ENCODE peak calls at places on chromosomes 6 and 20, in six cellular contexts. K is pancreas, H is breast epithelium, D is endodermal cell, L is neural progenitor cell, B is MM.1S. W is an unnamed sample.

GRCh38 chr20:48283470-48284110 is 498.3 kb upstream of the SULF2 start:
- DNase-seq in K (peak; percentile 45), H (peak; percentile 72), D (no peak), L (no peak), B (no peak), W (peak; percentile 68)

GRCh38 chr6:167571550-167571949 is 246.7 kb downstream of the TTLL2 start:
- DNase-seq in K (no peak), H (peak; percentile 24), D (peak; percentile 35), L (no peak), B (no peak), W (no peak)

GRCh38 chr6:130947464-130947863 is 115.6 kb downstream of the EPB41L2 start:
- DNase-seq in K (no peak), H (no peak), D (no peak), L (no peak), B (no peak), W (no peak)

GRCh38 chr20:12594410-12595130 is 414.2 kb upstream of the SPTLC3 start:
- DNase-seq in K (no peak), H (no peak), D (no peak), L (no peak), B (no peak), W (no peak)

GRCh38 chr6:121682666-121683065 is 247.2 kb downstream of the GJA1 start:
- DNase-seq in K (no peak), H (no peak), D (no peak), L (no peak), B (no peak), W (no peak)

GRCh38 chr20:50788045-50788867 is 6.6 kb upstream of the BCAS4 start:
- DNase-seq in K (no peak), H (no peak), D (peak; percentile 56), L (no peak), B (no peak), W (no peak)

GRCh38 chr6:20092071-20092566 is 120.2 kb downstream of the MBOAT1 start:
- DNase-seq in K (no peak), H (no peak), D (no peak), L (peak; percentile 58), B (peak; percentile 23), W (no peak)

GRCh38 chr6:157884756-157885155 is 61.7 kb downstream of the SNX9 start:
- DNase-seq in K (no peak), H (no peak), D (no peak), L (no peak), B (no peak), W (no peak)

GRCh38 chr20:9514072-9514460 is 324 bp upstream of the LAMP5 start:
- DNase-seq in K (no peak), H (no peak), D (no peak), L (peak; percentile 31), B (no peak), W (no peak)

GRCh38 chr6:64685401-64685800 is 1021.6 kb downstream of the EYS start:
- DNase-seq in K (no peak), H (no peak), D (no peak), L (no peak), B (no peak), W (no peak)

GRCh38 chr6:593139-593906 is 63.6 kb downstream of the HUS1B start:
- DNase-seq in K (no peak), H (no peak), D (peak; percentile 73), L (peak; percentile 76), B (peak; percentile 70), W (no peak)

GRCh38 chr20:23456416-23456815 is 3.7 kb upstream of the CST11 start:
- DNase-seq in K (no peak), H (no peak), D (no peak), L (no peak), B (no peak), W (no peak)

GRCh38 chr20:10982692-10983091 is 308.9 kb upstream of the JAG1 start:
- DNase-seq in K (no peak), H (no peak), D (peak; percentile 72), L (no peak), B (no peak), W (no peak)

GRCh38 chr6:142867355-142867801 is 77.6 kb downstream of the HIVEP2 start:
- DNase-seq in K (no peak), H (no peak), D (no peak), L (no peak), B (no peak), W (no peak)

GRCh38 chr6:38679668-38680067 is 23.3 kb downstream of the GLO1 start:
- DNase-seq in K (no peak), H (no peak), D (no peak), L (no peak), B (no peak), W (no peak)

GRCh38 chr6:39755231-39755630 is 30.0 kb upstream of the KIF6 start:
- DNase-seq in K (no peak), H (no peak), D (no peak), L (no peak), B (no peak), W (no peak)

GRCh38 chr6:2739335-2739734 is 11.4 kb downstream of the MYLK4 start:
- DNase-seq in K (no peak), H (no peak), D (no peak), L (no peak), B (no peak), W (no peak)

GRCh38 chr20:57661201-57662027 is 41.2 kb upstream of the ZBP1 start:
- DNase-seq in K (no peak), H (peak; percentile 27), D (peak; percentile 38), L (no peak), B (no peak), W (peak; percentile 58)

GRCh38 chr6:6452002-6452401 is 131.5 kb upstream of the F13A1 start:
- DNase-seq in K (no peak), H (no peak), D (peak; percentile 52), L (no peak), B (no peak), W (no peak)

GRCh38 chr6:139784222-139784769 is 409.8 kb upstream of the CITED2 start:
- DNase-seq in K (no peak), H (no peak), D (no peak), L (no peak), B (no peak), W (no peak)

GRCh38 chr6:37569999-37570776 is 70.5 kb upstream of the CCDC167 start:
- DNase-seq in K (no peak), H (no peak), D (no peak), L (peak; percentile 55), B (no peak), W (no peak)

GRCh38 chr6:13813621-13814175 is 659 bp downstream of the MCUR1 start:
- DNase-seq in K (peak; percentile 73), H (peak; percentile 63), D (peak; percentile 95), L (peak; percentile 95), B (no peak), W (peak; percentile 90)

GRCh38 chr20:50224553-50225255 is 34.1 kb downstream of the CEBPB start:
- DNase-seq in K (peak; percentile 39), H (no peak), D (peak; percentile 69), L (no peak), B (no peak), W (peak; percentile 88)

GRCh38 chr6:42038811-42039408 is 11.4 kb upstream of the TAF8 start:
- DNase-seq in K (no peak), H (no peak), D (peak; percentile 5), L (no peak), B (no peak), W (no peak)

GRCh38 chr20:9966966-9967365 is 67.8 kb upstream of the ANKEF1 start:
- DNase-seq in K (no peak), H (no peak), D (no peak), L (peak; percentile 4), B (no peak), W (no peak)

GRCh38 chr6:123550052-123550617 is 86.6 kb downstream of the TRDN start:
- DNase-seq in K (no peak), H (no peak), D (no peak), L (no peak), B (no peak), W (no peak)

GRCh38 chr6:146985111-146985510 is 219.1 kb upstream of the STXBP5 start:
- DNase-seq in K (no peak), H (no peak), D (no peak), L (peak; percentile 11), B (no peak), W (no peak)

GRCh38 chr6:35973670-35974222 is 50.7 kb downstream of the SLC26A8 start:
- DNase-seq in K (no peak), H (no peak), D (no peak), L (no peak), B (peak; percentile 93), W (no peak)

GRCh38 chr20:46361811-46362210 is 44.6 kb downstream of the ELMO2 start:
- DNase-seq in K (no peak), H (no peak), D (no peak), L (no peak), B (no peak), W (no peak)
- H3K4me1 ChIP-seq in K (peaks cover 13% of the 10 kb centered on the region), H (peaks cover 8% of the 10 kb centered on the region), D (no peaks in the 10 kb centered on the region), L (peaks cover 4% of the 10 kb centered on the region), B (peaks cover 11% of the 10 kb centered on the region), W (peaks cover 37% of the 10 kb centered on the region)

GRCh38 chr20:35541783-35542662 is at the start of gene ERGIC3:
- DNase-seq in K (peak; percentile 99), H (peak; percentile 97), D (peak; percentile 100), L (peak; percentile 99), B (peak; percentile 96), W (peak; percentile 99)
- TF ChIP-seq CTCF in K (no peak), H (no peak), D (peak; percentile 33), L (peak; percentile 18), B (no peak), W (peak; percentile 17)

GRCh38 chr20:53609501-53610445 is 16.1 kb upstream of the ZNF217 start:
- DNase-seq in K (no peak), H (no peak), D (peak; percentile 83), L (peak; percentile 46), B (peak; percentile 78), W (peak; percentile 77)
- H3K4me3 ChIP-seq in K (no peak overlapping the region), H (no peak overlapping the region), D (peak overlapping the region; percentile 36), L (peak overlapping the region; percentile 11), B (peak overlapping the region; percentile 56), W (peak overlapping the region; percentile 14)

DNA sequence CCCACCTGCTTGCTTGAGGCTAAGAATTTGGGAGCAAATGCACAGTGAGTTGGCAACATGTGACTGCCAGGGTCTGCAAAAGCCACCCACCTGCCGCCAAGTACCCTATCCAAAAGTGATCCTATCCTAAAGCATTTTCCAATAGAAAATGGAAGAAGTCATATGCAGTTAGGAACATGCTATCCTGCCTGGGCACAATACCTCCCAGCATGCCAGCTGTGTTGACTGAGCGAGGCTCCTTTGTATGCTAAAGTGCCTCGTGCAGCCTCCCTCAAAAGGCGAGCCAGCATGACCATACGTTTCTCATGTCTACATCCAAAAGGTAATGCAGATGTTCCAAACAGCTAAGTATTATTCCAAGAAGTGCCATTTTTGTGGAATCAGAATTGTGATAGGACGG is 52.7 kb downstream of the TRAF3IP2 start:
- DNase-seq in K (no peak), H (no peak), D (peak; percentile 57), L (no peak), B (no peak), W (no peak)
- H3K4me1 ChIP-seq in K (peaks cover 38% of the 10 kb centered on the region), H (peaks cover 11% of the 10 kb centered on the region), D (peaks cover 29% of the 10 kb centered on the region), L (peaks cover 44% of the 10 kb centered on the region), B (no peaks in the 10 kb centered on the region), W (peaks cover 30% of the 10 kb centered on the region)